ENCODE peak calls at places on chromosomes 16 and 17, in four cellular contexts. X, H, G and F are unnamed samples.

GRCh38 chr17:44010966-44011647 is 3.7 kb downstream of the TMEM101 start:
- DNase-seq in X (no peak), H (no peak), G (peak), F (no peak)

GRCh38 chr16:17520567-17520966 is 49.8 kb upstream of the XYLT1 start:
- DNase-seq in X (no peak), H (no peak), G (peak), F (no peak)

GRCh38 chr17:45649796-45650195 is 134.3 kb upstream of the CRHR1 start:
- DNase-seq in X (no peak), H (no peak), G (no peak), F (no peak)

GRCh38 chr16:8720080-8720966 is 45.9 kb downstream of the ABAT start:
- DNase-seq in X (no peak), H (peak), G (peak), F (no peak)

GRCh38 chr17:42982266-42982665 is 1.9 kb downstream of the RUNDC1 start:
- DNase-seq in X (no peak), H (no peak), G (no peak), F (no peak)

GRCh38 chr16:50664270-50664669 is 16.8 kb downstream of the SNX20 start:
- DNase-seq in X (no peak), H (no peak), G (no peak), F (no peak)

GRCh38 chr17:39955726-39956225 is 7.0 kb upstream of the GSDMA start:
- DNase-seq in X (no peak), H (no peak), G (no peak), F (no peak)

GRCh38 chr16:58515871-58516767 is 802 bp downstream of the SETD6 start:
- DNase-seq in X (peak), H (no peak), G (no peak), F (no peak)

GRCh38 chr17:185445-186138 is 4.1 kb upstream of the DOC2B start:
- DNase-seq in X (no peak), H (no peak), G (no peak), F (no peak)

GRCh38 chr17:81844327-81844851 is 9.5 kb upstream of the PPP1R27 start:
- DNase-seq in X (no peak), H (no peak), G (no peak), F (no peak)

GRCh38 chr17:64146418-64147109 is 16.6 kb upstream of the ERN1 start:
- DNase-seq in X (peak), H (peak), G (peak), F (no peak)

GRCh38 chr17:6045621-6046357 is 24.4 kb upstream of the WSCD1 start:
- DNase-seq in X (no peak), H (no peak), G (no peak), F (no peak)

GRCh38 chr16:54233626-54234025 is 53.0 kb downstream of the IRX3 start:
- DNase-seq in X (no peak), H (no peak), G (no peak), F (no peak)

GRCh38 chr16:30359871-30360170 is 4.7 kb upstream of the CD2BP2 start:
- DNase-seq in X (no peak), H (no peak), G (no peak), F (no peak)

GRCh38 chr17:34781571-34782108 is 179.6 kb downstream of the CCT6B start:
- DNase-seq in X (no peak), H (no peak), G (no peak), F (no peak)

GRCh38 chr16:10552998-10553491 is 27.4 kb downstream of the EMP2 start:
- DNase-seq in X (peak), H (no peak), G (no peak), F (no peak)

GRCh38 chr16:50096791-50097190 is 31.0 kb downstream of the HEATR3 start:
- DNase-seq in X (no peak), H (no peak), G (peak), F (no peak)

GRCh38 chr16:69194488-69194887 is 7.5 kb downstream of the SNTB2 start:
- DNase-seq in X (no peak), H (no peak), G (no peak), F (no peak)

GRCh38 chr17:7491583-7491982 is 7.4 kb downstream of the POLR2A start:
- DNase-seq in X (no peak), H (no peak), G (no peak), F (no peak)

GRCh38 chr16:4868573-4868972 is 21.3 kb downstream of the UBN1 start:
- DNase-seq in X (no peak), H (no peak), G (no peak), F (no peak)

GRCh38 chr17:59607817-59608403 is 11.8 kb upstream of the CLTC start:
- DNase-seq in X (no peak), H (peak), G (no peak), F (no peak)

GRCh38 chr17:40813804-40814203 is 8.6 kb downstream of the KRT10 start:
- DNase-seq in X (no peak), H (no peak), G (peak), F (no peak)

GRCh38 chr16:64964126-64964540 is 157.7 kb downstream of the CDH11 start:
- DNase-seq in X (no peak), H (no peak), G (peak), F (no peak)

GRCh38 chr16:70691223-70692129 is 5.6 kb upstream of the MTSS2 start:
- DNase-seq in X (peak), H (no peak), G (peak), F (no peak)

GRCh38 chr17:82168568-82168967 is 44.1 kb downstream of the CCDC57 start:
- DNase-seq in X (no peak), H (no peak), G (no peak), F (no peak)

GRCh38 chr16:21597571-21598030 is 1.8 kb upstream of the METTL9 start:
- DNase-seq in X (no peak), H (no peak), G (no peak), F (no peak)

GRCh38 chr17:73820686-73821448 is 176.6 kb upstream of the SDK2 start:
- DNase-seq in X (peak), H (no peak), G (peak), F (no peak)

GRCh38 chr16:85969591-85969990 is 70.6 kb downstream of the IRF8 start:
- DNase-seq in X (no peak), H (no peak), G (peak), F (no peak)

GRCh38 chr16:52591441-52592215 is 44.7 kb upstream of the TOX3 start:
- DNase-seq in X (no peak), H (no peak), G (no peak), F (no peak)

GRCh38 chr16:19375561-19376158 is 42.0 kb upstream of the TMC5 start:
- DNase-seq in X (peak), H (peak), G (peak), F (no peak)

GRCh38 chr16:11673091-11674000 is 5.1 kb downstream of the SNN start:
- DNase-seq in X (no peak), H (no peak), G (no peak), F (no peak)

GRCh38 chr17:75913537-75914210 is 9.0 kb upstream of the MRPL38 start:
- DNase-seq in X (no peak), H (no peak), G (no peak), F (no peak)

GRCh38 chr16:54397190-54397835 is 110.7 kb upstream of the IRX3 start:
- DNase-seq in X (no peak), H (no peak), G (peak), F (no peak)

GRCh38 chr17:8935194-8935593 is 30.3 kb downstream of the PIK3R5 start:
- DNase-seq in X (no peak), H (no peak), G (peak), F (no peak)

GRCh38 chr16:57299719-57300386 is 15.4 kb upstream of the PLLP start:
- DNase-seq in X (peak), H (peak), G (peak), F (no peak)
- TF ChIP-seq CTCF in X (peak), H (peak), G (no peak), F (no peak)

GRCh38 chr16:68085259-68086071 is at the start of gene NFATC3:
- DNase-seq in X (peak), H (peak), G (peak), F (peak)

GRCh38 chr16:68084504-68085258 is 489 bp upstream of the NFATC3 start:
- DNase-seq in X (peak), H (peak), G (peak), F (peak)

GRCh38 chr16:68082596-68083238 is 2.5 kb upstream of the NFATC3 start:
- DNase-seq in X (no peak), H (no peak), G (no peak), F (no peak)

GRCh38 chr16:68083239-68083781 is 1.9 kb upstream of the NFATC3 start:
- DNase-seq in X (no peak), H (no peak), G (no peak), F (no peak)

DNA sequence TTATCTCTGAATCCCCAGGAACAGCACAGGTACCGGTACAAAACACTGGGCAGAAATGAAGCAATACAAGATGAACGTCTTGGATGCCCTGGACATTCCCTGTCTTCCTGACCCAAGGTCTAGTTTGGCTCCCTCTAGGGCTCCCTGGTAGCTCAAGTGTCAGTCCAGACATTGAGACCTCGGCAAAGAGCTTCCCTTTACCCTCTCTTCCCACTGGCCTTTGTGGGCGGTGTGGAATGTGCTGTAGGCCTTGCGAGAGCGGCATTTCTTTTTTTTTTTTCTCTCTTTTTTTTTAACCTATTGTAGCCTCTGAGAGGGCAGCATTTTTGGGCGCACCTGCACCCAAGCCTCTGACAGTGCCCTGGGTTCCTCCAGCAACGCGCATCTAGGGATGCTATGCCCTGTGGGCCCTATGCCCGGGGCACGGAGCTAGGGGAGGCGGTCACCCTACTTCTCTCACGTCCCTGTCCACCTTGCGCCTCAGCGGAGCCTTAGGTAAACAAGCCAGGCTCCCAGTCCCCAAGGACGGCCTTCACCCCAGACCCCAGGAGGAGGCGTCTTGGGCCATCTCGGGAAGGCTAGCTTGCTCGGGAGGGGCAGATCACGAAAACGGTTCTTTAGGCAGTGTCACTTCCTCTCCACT is 1.2 kb upstream of the NFATC3 start:
- DNase-seq in X (no peak), H (peak), G (peak), F (no peak)
- TF ChIP-seq CTCF in X (no peak), H (no peak), G (peak), F (no peak)

DNA sequence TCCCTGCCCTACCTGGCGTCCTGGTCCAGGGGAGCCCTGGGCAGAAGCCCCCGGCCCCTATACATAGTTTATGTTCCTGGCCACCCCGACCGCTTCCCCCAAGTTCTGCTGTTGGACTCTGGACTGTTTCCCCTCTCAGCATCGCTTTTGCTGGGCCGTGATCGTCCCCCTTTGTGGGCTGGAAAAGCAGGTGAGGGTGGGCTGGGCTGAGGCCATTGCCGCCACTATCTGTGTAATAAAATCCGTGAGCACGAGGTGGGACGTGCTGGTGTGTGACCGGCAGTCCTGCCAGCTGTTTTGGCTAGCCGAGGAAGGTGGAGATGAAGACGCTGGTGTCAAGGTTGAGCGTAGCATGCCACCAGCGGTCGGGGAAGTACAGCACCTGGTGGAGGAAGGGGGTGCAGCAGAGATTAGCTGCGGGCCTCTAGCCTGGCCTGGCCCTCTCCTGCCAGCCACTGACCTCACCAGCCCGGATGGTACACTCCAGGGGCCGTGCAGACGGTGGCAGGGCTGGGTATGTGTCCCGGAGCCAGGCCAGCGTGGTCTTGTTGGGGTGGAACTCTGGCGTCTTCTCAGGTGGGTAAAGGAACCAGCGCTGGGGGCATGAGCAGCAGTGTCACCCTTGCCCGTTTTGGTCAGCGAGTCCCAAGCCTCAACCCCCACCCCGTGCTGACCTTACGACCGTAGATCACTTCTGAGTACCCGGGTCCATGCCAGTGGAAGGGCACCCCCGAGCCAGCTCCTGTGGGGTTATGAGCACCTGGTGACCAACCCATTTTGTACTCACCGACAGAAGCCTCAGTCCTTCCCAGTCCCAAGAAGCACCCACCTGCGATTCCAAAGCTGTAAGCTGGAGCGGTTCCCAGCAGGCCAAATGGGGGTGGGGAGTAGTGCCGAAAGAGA is 1.4 kb downstream of the JMJD8 start:
- DNase-seq in X (no peak), H (no peak), G (no peak), F (no peak)
- TF ChIP-seq CTCF in X (no peak), H (no peak), G (no peak), F (no peak)

GRCh38 chr16:75263291-75263962 is 12.0 kb upstream of the BCAR1 start:
- DNase-seq in X (no peak), H (no peak), G (no peak), F (no peak)
- TF ChIP-seq CTCF in X (no peak), H (no peak), G (no peak), F (no peak)